ENCODE peak calls at places on chromosomes 4 and X, in six cellular contexts. V, N, R, S, O and J are unnamed samples.

GRCh38 chr4:8403173-8403753 is 37.3 kb downstream of the ACOX3 start:
- DNase-seq in V (peak), N (peak), R (peak), S (no peak), O (peak), J (no peak)

GRCh38 chr4:18735740-18736288 is 714.3 kb upstream of the LCORL start:
- DNase-seq in V (no peak), N (no peak), R (no peak), S (no peak), O (no peak), J (no peak)

GRCh38 chr4:10172278-10173038 is 55.9 kb upstream of the WDR1 start:
- DNase-seq in V (no peak), N (no peak), R (no peak), S (no peak), O (no peak), J (no peak)

GRCh38 chr4:44157611-44158277 is 290.9 kb downstream of the KCTD8 start:
- DNase-seq in V (no peak), N (no peak), R (peak), S (no peak), O (no peak), J (no peak)

GRCh38 chr4:8459867-8460453 is 19.4 kb downstream of the TRMT44 start:
- DNase-seq in V (no peak), N (no peak), R (peak), S (no peak), O (no peak), J (no peak)

GRCh38 chr4:148286043-148286442 is 156.2 kb downstream of the NR3C2 start:
- DNase-seq in V (no peak), N (no peak), R (no peak), S (no peak), O (no peak), J (no peak)

GRCh38 chrX:7052541-7052940 is 95.0 kb upstream of the STS start:
- DNase-seq in V (no peak), N (no peak), R (no peak), S (no peak), O (no peak), J (no peak)

GRCh38 chr4:160319221-160319867 is 1216.5 kb downstream of the RAPGEF2 start:
- DNase-seq in V (no peak), N (no peak), R (peak), S (no peak), O (no peak), J (no peak)

GRCh38 chr4:7506119-7506518 is 71.4 kb upstream of the PSAPL1 start:
- DNase-seq in V (no peak), N (no peak), R (no peak), S (no peak), O (no peak), J (no peak)

GRCh38 chr4:80446664-80447063 is 111.1 kb downstream of the CFAP299 start:
- DNase-seq in V (no peak), N (no peak), R (no peak), S (no peak), O (no peak), J (no peak)

GRCh38 chr4:118772149-118773081 is 63.5 kb downstream of the SEC24D start:
- DNase-seq in V (no peak), N (peak), R (peak), S (no peak), O (no peak), J (no peak)

GRCh38 chrX:150060406-150060805 is 122.1 kb upstream of the EOLA2 start:
- DNase-seq in V (no peak), N (no peak), R (peak), S (no peak), O (no peak), J (no peak)

GRCh38 chr4:170497105-170497504 is 407.3 kb upstream of the AADAT start:
- DNase-seq in V (no peak), N (no peak), R (peak), S (no peak), O (no peak), J (no peak)

GRCh38 chrX:1418901-1419544 is 27.1 kb upstream of the SLC25A6 start:
- DNase-seq in V (peak), N (no peak), R (no peak), S (no peak), O (no peak), J (no peak)

GRCh38 chr4:35689866-35690265 is 554.4 kb downstream of the ARAP2 start:
- DNase-seq in V (no peak), N (peak), R (no peak), S (no peak), O (no peak), J (no peak)

GRCh38 chr4:154559141-154559841 is 3.5 kb upstream of the FGB start:
- DNase-seq in V (no peak), N (peak), R (peak), S (no peak), O (peak), J (no peak)

GRCh38 chr4:82256718-82257117 is 117.1 kb downstream of the HNRNPD start:
- DNase-seq in V (no peak), N (no peak), R (no peak), S (no peak), O (no peak), J (no peak)

GRCh38 chrX:129737921-129738320 is 858 bp upstream of the XPNPEP2 start:
- DNase-seq in V (no peak), N (no peak), R (peak), S (no peak), O (peak), J (no peak)

GRCh38 chr4:124713213-124713592 is 671 bp upstream of the ANKRD50 start:
- DNase-seq in V (peak), N (peak), R (peak), S (peak), O (peak), J (no peak)

GRCh38 chrX:3177851-3178250 is 136.6 kb downstream of the ARSF start:
- DNase-seq in V (no peak), N (no peak), R (peak), S (no peak), O (no peak), J (no peak)

GRCh38 chr4:6263541-6264540 is 5.8 kb upstream of the WFS1 start:
- DNase-seq in V (peak), N (no peak), R (peak), S (no peak), O (peak), J (no peak)

GRCh38 chr4:25446611-25447010 is 69.5 kb downstream of the ANAPC4 start:
- DNase-seq in V (no peak), N (no peak), R (no peak), S (no peak), O (no peak), J (no peak)

GRCh38 chr4:91322961-91323360 is 980.8 kb upstream of the GRID2 start:
- DNase-seq in V (no peak), N (no peak), R (no peak), S (no peak), O (no peak), J (no peak)

GRCh38 chr4:1364748-1365147 is 17.7 kb downstream of the UVSSA start:
- DNase-seq in V (peak), N (no peak), R (no peak), S (no peak), O (no peak), J (no peak)

GRCh38 chrX:105098812-105099211 is 121.7 kb downstream of the TEX13A start:
- DNase-seq in V (no peak), N (no peak), R (no peak), S (no peak), O (no peak), J (no peak)

GRCh38 chrX:252421-253291 is 28.5 kb upstream of the PLCXD1 start:
- DNase-seq in V (no peak), N (no peak), R (no peak), S (no peak), O (no peak), J (no peak)

GRCh38 chrX:55011294-55011693 is 11.1 kb downstream of the APEX2 start:
- DNase-seq in V (no peak), N (no peak), R (peak), S (no peak), O (no peak), J (no peak)